ENCODE peak calls at places on chromosomes 6 and 20, in seven cellular contexts. G is ovary, L is tibial nerve, J is IMR-90, C is suprapubic skin, W is H1, B is heart left ventricle. U is an unnamed sample. For H3K36me3, the result is how much of the 10 kb centered on the place peaks cover.

GRCh38 chr20:37071481-37071911 is 24.3 kb downstream of the RBL1 start:
- DNase-seq in G (no peak), L (no peak), J (peak), C (no peak), W (no peak), B (no peak), U (no peak)

GRCh38 chr6:118896339-118897136 is 2.6 kb downstream of the ASF1A start:
- DNase-seq in G (no peak), L (no peak), J (peak), C (no peak), W (no peak), B (no peak), U (no peak)

GRCh38 chr20:50197463-50197862 is 6.8 kb downstream of the CEBPB start:
- DNase-seq in G (peak), L (no peak), J (no peak), C (no peak), W (no peak), B (no peak), U (no peak)

GRCh38 chr20:14337400-14338171 is at the start of gene FLRT3:
- DNase-seq in G (peak), L (peak), J (peak), C (peak), W (peak), B (no peak), U (peak)

GRCh38 chr6:53258076-53258773 is 90.5 kb downstream of the ELOVL5 start:
- DNase-seq in G (no peak), L (no peak), J (no peak), C (no peak), W (no peak), B (no peak), U (no peak)

GRCh38 chr6:15462717-15463525 is 199.9 kb downstream of the DTNBP1 start:
- DNase-seq in G (no peak), L (no peak), J (peak), C (no peak), W (no peak), B (no peak), U (no peak)

GRCh38 chr6:119856136-119856535 is 506.6 kb upstream of the MAN1A1 start:
- DNase-seq in G (no peak), L (no peak), J (no peak), C (no peak), W (no peak), B (no peak), U (no peak)

GRCh38 chr6:137581019-137581707 is 87.0 kb upstream of the OLIG3 start:
- DNase-seq in G (no peak), L (no peak), J (no peak), C (no peak), W (no peak), B (no peak), U (no peak)

GRCh38 chr6:101824551-101825345 is 431.2 kb downstream of the GRIK2 start:
- DNase-seq in G (no peak), L (no peak), J (peak), C (no peak), W (no peak), B (no peak), U (no peak)

GRCh38 chr6:105432797-105433196 is 29.9 kb upstream of the PREP start:
- DNase-seq in G (no peak), L (no peak), J (peak), C (no peak), W (no peak), B (no peak), U (no peak)

GRCh38 chr6:141203902-141204575 is 928.7 kb upstream of the GJE1 start:
- DNase-seq in G (no peak), L (no peak), J (peak), C (no peak), W (no peak), B (no peak), U (no peak)

GRCh38 chr6:1832844-1833787 is 223.4 kb downstream of the FOXC1 start:
- DNase-seq in G (peak), L (peak), J (peak), C (no peak), W (no peak), B (peak), U (no peak)

GRCh38 chr6:7542065-7542877 is 800 bp downstream of the DSP start:
- DNase-seq in G (peak), L (no peak), J (no peak), C (no peak), W (no peak), B (no peak), U (no peak)

GRCh38 chr20:61949714-61950630 is 115.7 kb downstream of the TAF4 start:
- DNase-seq in G (no peak), L (no peak), J (no peak), C (peak), W (no peak), B (no peak), U (peak)

GRCh38 chr6:119683022-119683421 is 333.5 kb upstream of the MAN1A1 start:
- DNase-seq in G (no peak), L (no peak), J (no peak), C (no peak), W (no peak), B (no peak), U (no peak)

GRCh38 chr6:163738725-163739124 is 324.2 kb downstream of the QKI start:
- DNase-seq in G (no peak), L (no peak), J (peak), C (no peak), W (no peak), B (no peak), U (no peak)

GRCh38 chr6:83057705-83058321 is 7.8 kb downstream of the UBE3D start:
- DNase-seq in G (no peak), L (no peak), J (peak), C (no peak), W (no peak), B (no peak), U (no peak)

GRCh38 chr20:38143238-38143645 is 21.8 kb downstream of the TGM2 start:
- DNase-seq in G (no peak), L (no peak), J (no peak), C (no peak), W (no peak), B (no peak), U (no peak)

GRCh38 chr20:440148-440547 is 22.2 kb downstream of the TBC1D20 start:
- DNase-seq in G (no peak), L (no peak), J (no peak), C (no peak), W (no peak), B (no peak), U (no peak)

GRCh38 chr6:139189665-139190064 is 54.8 kb downstream of the HECA start:
- DNase-seq in G (no peak), L (no peak), J (no peak), C (no peak), W (no peak), B (no peak), U (no peak)

GRCh38 chr6:41780623-41781301 is at the start of gene PRICKLE4:
- DNase-seq in G (peak), L (no peak), J (no peak), C (no peak), W (no peak), B (peak), U (peak)

GRCh38 chr6:134878136-134878535 is 71.8 kb downstream of the ALDH8A1 start:
- DNase-seq in G (no peak), L (no peak), J (no peak), C (no peak), W (no peak), B (no peak), U (no peak)

GRCh38 chr6:49550413-49551125 is at the start of gene C6orf141:
- DNase-seq in G (no peak), L (no peak), J (no peak), C (peak), W (peak), B (no peak), U (no peak)

GRCh38 chr6:32844839-32845372 is 1.1 kb upstream of the PSMB8 start:
- DNase-seq in G (no peak), L (no peak), J (no peak), C (no peak), W (no peak), B (no peak), U (no peak)

GRCh38 chr6:32845381-32845884 is 1.6 kb upstream of the PSMB8 start:
- DNase-seq in G (no peak), L (no peak), J (no peak), C (no peak), W (no peak), B (peak), U (no peak)

GRCh38 chr6:32842690-32843089 is 1.2 kb downstream of the PSMB8 start:
- DNase-seq in G (no peak), L (no peak), J (no peak), C (no peak), W (no peak), B (peak), U (no peak)

GRCh38 chr6:32843321-32843978 is 397 bp downstream of the PSMB8 start:
- DNase-seq in G (peak), L (no peak), J (no peak), C (no peak), W (no peak), B (peak), U (no peak)

DNA sequence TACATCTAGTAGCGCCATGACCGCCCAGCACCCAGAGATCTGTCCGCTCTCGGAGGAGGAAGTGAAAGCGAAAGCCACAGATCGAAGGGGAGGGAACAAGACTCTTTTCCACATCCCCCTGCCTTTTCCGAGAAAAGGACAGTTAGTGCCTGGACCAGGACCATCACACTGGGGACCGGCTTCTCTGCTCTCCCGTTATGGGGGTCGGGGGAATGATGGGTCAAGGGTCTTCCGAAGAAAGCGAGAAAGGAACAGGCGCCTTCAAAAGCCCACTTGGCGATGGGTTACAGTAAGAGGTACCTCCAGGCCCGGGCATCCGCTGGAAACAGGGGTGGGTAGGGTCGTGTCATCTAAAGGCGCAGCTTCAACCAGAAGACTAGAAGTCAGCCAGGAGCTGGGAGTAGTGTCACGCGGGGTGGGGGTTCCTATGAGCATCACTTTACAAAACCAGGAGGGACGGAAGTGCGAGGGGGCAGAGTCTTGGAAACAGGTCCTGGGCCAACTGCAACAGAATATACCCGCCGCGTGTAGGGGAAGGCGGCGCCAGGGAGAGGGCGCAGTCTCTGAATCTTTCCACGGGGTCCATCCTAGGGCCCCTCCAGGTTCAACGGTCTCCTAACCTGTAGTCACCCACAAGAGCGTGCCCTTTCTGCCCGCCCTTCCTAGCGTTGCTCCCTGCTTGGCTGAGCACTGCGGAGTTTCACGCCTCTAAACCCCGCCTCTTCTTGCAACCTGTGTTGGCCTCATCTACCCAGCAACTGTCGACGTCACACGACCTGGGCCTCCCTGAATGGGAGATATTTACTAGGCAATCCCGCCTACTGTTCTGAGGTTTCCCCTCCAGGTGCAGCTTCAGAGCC is at the start of gene PSMB8:
- DNase-seq in G (peak), L (peak), J (peak), C (peak), W (peak), B (peak), U (peak)
- TF ChIP-seq POLR2A in G (peak), L (peak), J (peak), C (peak), W (no peak), B (peak), U (peak)

DNA sequence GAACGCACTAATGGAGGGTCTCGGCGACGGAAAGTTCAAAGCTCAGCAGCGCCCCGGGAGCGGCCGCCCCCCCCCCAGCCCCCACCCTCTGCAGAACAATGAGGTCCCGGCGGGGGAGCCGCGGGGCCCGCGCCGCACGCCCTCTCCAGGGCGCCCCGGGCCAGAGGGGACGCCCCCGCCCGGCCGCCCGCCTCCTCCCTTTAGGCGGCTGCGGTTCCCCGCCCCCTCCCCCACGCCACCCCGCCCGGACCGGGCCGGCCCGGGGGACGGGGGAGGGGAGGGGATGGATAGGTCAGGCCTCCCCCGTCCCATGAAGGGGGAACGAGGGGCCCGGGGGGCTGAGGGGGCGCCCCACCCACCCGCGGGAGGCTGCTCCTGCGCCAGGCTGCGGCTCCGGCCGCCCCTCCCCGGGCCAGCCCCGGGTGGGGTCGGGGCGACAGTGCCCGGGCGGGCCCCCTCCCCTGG is 1.5 kb downstream of the NOL4L start:
- DNase-seq in G (peak), L (no peak), J (no peak), C (no peak), W (no peak), B (no peak), U (no peak)
- H3K4me3 ChIP-seq in G (peak), L (no peak), J (peak), C (peak), W (no peak), B (peak), U (peak)

DNA sequence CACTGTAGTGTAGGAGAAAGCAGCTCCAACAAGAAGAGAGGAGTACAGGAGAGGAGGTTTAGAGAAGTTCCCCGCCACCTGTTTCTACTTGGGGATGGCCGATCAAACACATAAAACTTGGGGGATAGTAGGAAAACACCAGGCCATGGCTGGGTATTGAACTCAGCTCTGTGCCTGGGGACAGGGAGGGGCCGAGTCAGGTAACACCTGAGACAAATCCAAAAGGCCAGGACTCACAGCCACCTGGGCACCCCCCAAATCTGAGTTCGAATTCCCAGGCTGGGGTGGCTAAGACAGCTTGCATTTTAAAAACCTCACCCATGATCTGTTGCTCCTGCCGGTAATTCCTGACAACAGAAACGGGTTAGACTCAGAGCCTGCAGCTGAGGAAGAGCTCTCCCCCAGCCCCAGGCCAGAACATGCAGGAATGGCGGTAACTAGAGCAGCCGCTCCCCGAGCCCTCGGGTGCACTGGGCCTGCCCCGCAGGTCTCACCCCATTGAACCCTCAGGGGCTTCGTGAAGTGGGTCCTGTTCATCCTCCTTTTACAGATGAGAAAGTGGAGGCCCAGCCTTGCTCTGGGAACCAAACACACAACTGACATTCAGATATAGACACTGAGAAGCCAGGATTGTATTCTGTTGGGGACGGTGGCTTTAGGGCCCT is 61.0 kb downstream of the TCP11 start:
- DNase-seq in G (no peak), L (no peak), J (no peak), C (peak), W (no peak), B (peak), U (peak)
- H3K36me3 ChIP-seq in G (under half), L (half or more), J (under half), C (half or more), W (under half), B (half or more), U (half or more)

GRCh38 chr6:151036869-151037680 is 171.6 kb downstream of the MTHFD1L start:
- DNase-seq in G (no peak), L (no peak), J (peak), C (no peak), W (no peak), B (no peak), U (no peak)
- TF ChIP-seq POLR2A in G (no peak), L (no peak), J (no peak), C (no peak), W (no peak), B (no peak), U (no peak)

GRCh38 chr20:21101453-21102251 is 4.5 kb downstream of the LINC00237 start:
- DNase-seq in G (peak), L (no peak), J (no peak), C (no peak), W (no peak), B (no peak), U (no peak)
- H3K4me3 ChIP-seq in G (no peak), L (peak), J (no peak), C (peak), W (peak), B (peak), U (peak)

GRCh38 chr6:31887608-31888007 is 8.8 kb upstream of the SLC44A4 start:
- DNase-seq in G (no peak), L (no peak), J (no peak), C (no peak), W (no peak), B (no peak), U (no peak)

GRCh38 chr6:31886426-31887068 is 7.8 kb upstream of the SLC44A4 start:
- DNase-seq in G (no peak), L (no peak), J (no peak), C (no peak), W (no peak), B (no peak), U (no peak)

GRCh38 chr6:31889331-31889972 is 8.0 kb downstream of the EHMT2 start:
- DNase-seq in G (no peak), L (no peak), J (no peak), C (no peak), W (no peak), B (no peak), U (no peak)

GRCh38 chr6:31887173-31887572 is 8.4 kb upstream of the SLC44A4 start:
- DNase-seq in G (no peak), L (no peak), J (no peak), C (no peak), W (no peak), B (no peak), U (no peak)

DNA sequence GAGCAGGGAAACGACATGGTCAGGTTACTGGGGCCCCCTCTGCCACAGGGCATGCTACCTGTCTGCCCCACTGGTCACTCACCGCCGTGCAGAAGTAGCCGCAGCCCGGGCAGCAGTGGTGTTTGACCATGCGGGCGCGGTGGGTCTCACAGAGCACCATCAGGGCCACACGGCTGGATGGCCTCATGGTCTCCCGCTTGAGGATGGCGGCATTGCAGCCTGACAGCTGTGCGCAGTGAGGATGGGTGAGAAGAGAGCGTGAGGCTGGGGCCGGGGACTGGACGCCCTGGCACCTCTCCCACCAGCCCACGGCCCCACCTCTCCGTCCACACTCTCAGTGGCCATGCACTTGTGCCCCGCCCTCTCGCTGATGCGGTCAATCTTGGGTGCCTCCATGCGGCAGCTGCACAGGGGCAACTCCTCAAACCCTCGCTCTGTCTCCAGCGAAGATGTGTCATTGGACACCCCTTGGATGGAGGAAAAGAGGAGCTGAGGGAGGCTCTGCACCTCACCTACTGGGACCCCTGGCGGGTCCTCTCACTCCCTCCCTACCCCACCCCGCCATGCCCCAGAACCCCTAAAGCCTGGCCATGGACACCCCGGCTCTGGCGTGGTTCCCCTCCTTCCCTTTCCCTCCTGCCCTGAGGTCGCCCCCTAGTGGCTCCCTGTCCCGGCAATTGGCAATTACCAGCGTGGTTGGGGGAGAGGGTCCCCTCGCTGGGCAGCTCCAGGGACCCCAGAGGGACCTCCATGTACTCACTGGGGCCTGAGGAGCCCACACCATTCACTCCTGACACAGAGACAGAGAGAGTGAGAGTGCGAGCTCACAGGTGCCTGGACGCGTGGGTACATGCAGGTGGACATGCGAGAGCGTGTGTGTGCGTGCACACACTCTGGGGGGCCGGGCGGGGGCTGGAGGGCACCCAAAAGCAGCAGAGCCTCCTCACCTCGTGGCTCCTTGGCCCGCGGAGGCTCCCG is 8.9 kb downstream of the EHMT2 start:
- DNase-seq in G (no peak), L (no peak), J (no peak), C (no peak), W (no peak), B (peak), U (no peak)
- H3K36me3 ChIP-seq in G (under half), L (half or more), J (half or more), C (half or more), W (under half), B (half or more), U (under half)

U was measured in gastrocnemius medialis.